ENCODE peak calls at places on chromosomes 4 and X, in four cellular contexts. One of them, this sample, is unnamed.

GRCh38 chr4:97395980-97396562 is 747.2 kb downstream of the STPG2 start:
- DNase-seq in posterior vena cava: no peak
- DNase-seq in AG08396: no peak
- DNase-seq in endothelial cell: no peak
- DNase-seq in this sample: peak; percentile 18

GRCh38 chr4:139015948-139016451 is 419 bp downstream of the NOCT start:
- DNase-seq in endothelial cell: no peak
- DNase-seq in AG08396: peak; percentile 25
- DNase-seq in posterior vena cava: peak; percentile 82
- DNase-seq in this sample: peak; percentile 48

GRCh38 chrX:37818031-37818430 is 29.3 kb downstream of the DYNLT3 start:
- DNase-seq in endothelial cell: no peak
- DNase-seq in posterior vena cava: no peak
- DNase-seq in AG08396: no peak
- DNase-seq in this sample: no peak

GRCh38 chrX:1661048-1661921 is 46.4 kb downstream of the ASMT start:
- DNase-seq in posterior vena cava: peak; percentile 79
- DNase-seq in endothelial cell: no peak
- DNase-seq in AG08396: no peak
- DNase-seq in this sample: no peak

GRCh38 chr4:176611351-176611750 is 181.4 kb downstream of the VEGFC start:
- DNase-seq in AG08396: no peak
- DNase-seq in endothelial cell: no peak
- DNase-seq in posterior vena cava: no peak
- DNase-seq in this sample: no peak

GRCh38 chr4:40990202-40990898 is 224.0 kb downstream of the APBB2 start:
- DNase-seq in posterior vena cava: no peak
- DNase-seq in AG08396: peak; percentile 65
- DNase-seq in endothelial cell: no peak
- DNase-seq in this sample: no peak

GRCh38 chrX:40877869-40878268 is 142.5 kb upstream of the MED14 start:
- DNase-seq in endothelial cell: no peak
- DNase-seq in posterior vena cava: no peak
- DNase-seq in AG08396: no peak
- DNase-seq in this sample: no peak

GRCh38 chr4:73869130-73870055 is at the start of gene CXCL1:
- DNase-seq in endothelial cell: peak; percentile 54
- DNase-seq in posterior vena cava: peak; percentile 86
- DNase-seq in AG08396: peak; percentile 43
- DNase-seq in this sample: no peak

GRCh38 chr4:155543126-155543765 is 123.4 kb upstream of the GUCY1A1 start:
- DNase-seq in posterior vena cava: no peak
- DNase-seq in endothelial cell: no peak
- DNase-seq in AG08396: peak; percentile 11
- DNase-seq in this sample: no peak

GRCh38 chr4:47017081-47017480 is 14.3 kb upstream of the GABRB1 start:
- DNase-seq in posterior vena cava: no peak
- DNase-seq in endothelial cell: no peak
- DNase-seq in AG08396: no peak
- DNase-seq in this sample: no peak

GRCh38 chr4:84952004-84952403 is 14.5 kb downstream of the WDFY3 start:
- DNase-seq in AG08396: no peak
- DNase-seq in endothelial cell: no peak
- DNase-seq in posterior vena cava: no peak
- DNase-seq in this sample: no peak

GRCh38 chrX:111955916-111956315 is 79.9 kb downstream of the TRPC5OS start:
- DNase-seq in AG08396: no peak
- DNase-seq in posterior vena cava: no peak
- DNase-seq in endothelial cell: no peak
- DNase-seq in this sample: peak; percentile 8

GRCh38 chr4:114729339-114729738 is 130.7 kb downstream of the UGT8 start:
- DNase-seq in endothelial cell: no peak
- DNase-seq in posterior vena cava: no peak
- DNase-seq in AG08396: no peak
- DNase-seq in this sample: no peak

GRCh38 chr4:114108869-114109268 is 129.4 kb upstream of the ARSJ start:
- DNase-seq in AG08396: no peak
- DNase-seq in posterior vena cava: no peak
- DNase-seq in endothelial cell: no peak
- DNase-seq in this sample: peak; percentile 73

GRCh38 chrX:15530318-15530717 is 29.7 kb downstream of the BMX start:
- DNase-seq in endothelial cell: no peak
- DNase-seq in AG08396: no peak
- DNase-seq in posterior vena cava: no peak
- DNase-seq in this sample: no peak

GRCh38 chrX:152850465-152850864 is 19.6 kb downstream of the NSDHL start:
- DNase-seq in AG08396: no peak
- DNase-seq in endothelial cell: no peak
- DNase-seq in posterior vena cava: no peak
- DNase-seq in this sample: no peak

GRCh38 chr4:85591361-85592098 is 116.6 kb downstream of the ARHGAP24 start:
- DNase-seq in posterior vena cava: no peak
- DNase-seq in AG08396: peak; percentile 8
- DNase-seq in endothelial cell: no peak
- DNase-seq in this sample: no peak

This sample was measured in BE2C.